ENCODE peak calls at places on chromosome 14, in nine cellular contexts. A is AG04450, Z is neural crest cell, P is A549, S is dorsolateral prefrontal cortex, B is NCI-H82, K is Daoy, R is heart right ventricle, X is HTR-8/SVneo. G is an unnamed sample.

GRCh38 chr14:95226801-95227200 is 69.5 kb upstream of the DICER1 start:
- DNase-seq in X (no peak), Z (no peak), S (no peak), B (peak; percentile 7), K (peak; percentile 35), A (no peak), P (no peak), R (no peak), G (no peak)

GRCh38 chr14:68011629-68012028 is 192.1 kb downstream of the RAD51B start:
- DNase-seq in S (no peak), R (no peak), B (no peak), X (no peak), Z (no peak), P (no peak), A (no peak), K (peak; percentile 50), G (no peak)

GRCh38 chr14:25150401-25150800 is 100.5 kb upstream of the STXBP6 start:
- DNase-seq in R (no peak), X (no peak), P (no peak), Z (no peak), B (no peak), S (no peak), A (no peak), K (no peak), G (no peak)

GRCh38 chr14:30558675-30559555 is at the start of gene G2E3:
- DNase-seq in Z (peak; percentile 76), P (peak; percentile 89), B (peak; percentile 91), R (peak; percentile 88), A (no peak), S (peak; percentile 78), K (peak; percentile 95), X (peak; percentile 93), G (peak; percentile 84)

GRCh38 chr14:86766469-86766868 is 1226.5 kb downstream of the GALC start:
- DNase-seq in A (no peak), S (no peak), K (peak; percentile 3), R (no peak), B (no peak), Z (no peak), X (no peak), P (no peak), G (no peak)

GRCh38 chr14:86296173-86296572 is 766.2 kb downstream of the FLRT2 start:
- DNase-seq in S (no peak), P (no peak), R (no peak), Z (no peak), A (peak; percentile 39), B (peak; percentile 73), X (no peak), K (peak; percentile 76), G (peak; percentile 7)

GRCh38 chr14:89422181-89422951 is 5.3 kb upstream of the FOXN3 start:
- DNase-seq in Z (no peak), A (no peak), S (no peak), B (no peak), X (no peak), K (no peak), R (no peak), P (no peak), G (no peak)

GRCh38 chr14:76473381-76474263 is 97.7 kb downstream of the ESRRB start:
- DNase-seq in P (no peak), X (peak; percentile 78), R (peak; percentile 47), B (peak; percentile 77), A (no peak), Z (no peak), S (no peak), K (peak; percentile 48), G (no peak)

GRCh38 chr14:68295316-68295816 is 475.8 kb downstream of the RAD51B start:
- DNase-seq in B (peak; percentile 89), S (no peak), A (no peak), P (no peak), R (peak; percentile 41), X (no peak), Z (no peak), K (peak; percentile 29), G (no peak)

GRCh38 chr14:93007225-93007997 is 84.5 kb downstream of the CHGA start:
- DNase-seq in P (peak; percentile 24), A (no peak), X (no peak), R (no peak), K (peak; percentile 91), Z (no peak), S (peak; percentile 71), B (no peak), G (peak; percentile 89)

GRCh38 chr14:20719777-20720176 is 25.9 kb upstream of the EDDM3A start:
- DNase-seq in P (no peak), R (no peak), A (no peak), Z (no peak), X (no peak), S (no peak), B (no peak), K (no peak), G (no peak)

GRCh38 chr14:66638688-66639087 is 130.7 kb downstream of the GPHN start:
- DNase-seq in B (no peak), K (peak; percentile 36), X (peak; percentile 71), P (peak; percentile 12), S (no peak), R (no peak), Z (no peak), A (no peak), G (no peak)

GRCh38 chr14:20427231-20428009 is 8.5 kb downstream of the KLHL33 start:
- DNase-seq in P (peak; percentile 20), B (no peak), A (peak; percentile 16), Z (no peak), S (no peak), K (peak; percentile 77), R (no peak), X (peak; percentile 57), G (no peak)

GRCh38 chr14:51442513-51443175 is 202.6 kb downstream of the TMX1 start:
- DNase-seq in P (peak; percentile 63), B (no peak), X (peak; percentile 57), A (peak; percentile 91), K (peak; percentile 96), R (no peak), S (no peak), Z (no peak), G (peak; percentile 76)

GRCh38 chr14:104398656-104399055 is 180.9 kb upstream of the C14orf180 start:
- DNase-seq in B (no peak), X (no peak), Z (no peak), P (no peak), A (no peak), S (no peak), K (no peak), R (no peak), G (no peak)

GRCh38 chr14:44112774-44113460 is 394.2 kb downstream of the FSCB start:
- DNase-seq in X (no peak), K (no peak), A (no peak), B (no peak), Z (no peak), R (no peak), P (no peak), S (no peak), G (no peak)